ENCODE peak calls at places on chromosome 5, in five cellular contexts. V is WTC11, T is DND-41, Z is NCI-H510A treated with DMSO at 0.1 percent for 48 hours, B is NCI-H345. F is an unnamed sample.

GRCh38 chr5:150301901-150302300 is 804 bp downstream of the ARSI start:
- DNase-seq in V (no peak), T (no peak), Z (no peak), B (no peak), F (no peak)

GRCh38 chr5:68011801-68012200 is 203.8 kb upstream of the PIK3R1 start:
- DNase-seq in V (no peak), T (no peak), Z (no peak), B (no peak), F (no peak)

GRCh38 chr5:169648725-169649124 is 11.7 kb downstream of the DOCK2 start:
- DNase-seq in V (no peak), T (no peak), Z (no peak), B (peak; percentile 21), F (no peak)

GRCh38 chr5:154475613-154476342 is 2.2 kb downstream of the HAND1 start:
- DNase-seq in V (peak; percentile 52), T (no peak), Z (no peak), B (no peak), F (no peak)

GRCh38 chr5:36730537-36731216 is 124.3 kb downstream of the SLC1A3 start:
- DNase-seq in V (no peak), T (no peak), Z (peak; percentile 23), B (no peak), F (no peak)

GRCh38 chr5:16935271-16936149 is 578 bp downstream of the MYO10 start:
- DNase-seq in V (peak; percentile 69), T (no peak), Z (peak; percentile 66), B (peak; percentile 70), F (peak; percentile 47)

GRCh38 chr5:17275279-17276158 is 58.1 kb downstream of the BASP1 start:
- DNase-seq in V (no peak), T (no peak), Z (no peak), B (no peak), F (no peak)

GRCh38 chr5:144065766-144066165 is 104.7 kb downstream of the YIPF5 start:
- DNase-seq in V (no peak), T (no peak), Z (no peak), B (no peak), F (no peak)

GRCh38 chr5:96297290-96297689 is 135.8 kb downstream of the PCSK1 start:
- DNase-seq in V (no peak), T (no peak), Z (no peak), B (no peak), F (no peak)

GRCh38 chr5:138488481-138488945 is 23.2 kb downstream of the EGR1 start:
- DNase-seq in V (no peak), T (no peak), Z (no peak), B (no peak), F (no peak)

GRCh38 chr5:132420706-132421272 is 51.3 kb downstream of the SLC22A5 start:
- DNase-seq in V (no peak), T (peak; percentile 79), Z (no peak), B (no peak), F (no peak)

GRCh38 chr5:170628028-170628427 is 124.2 kb downstream of the KCNIP1 start:
- DNase-seq in V (no peak), T (no peak), Z (no peak), B (no peak), F (no peak)

GRCh38 chr5:149546974-149547373 is 4.3 kb downstream of the CSNK1A1 start:
- DNase-seq in V (no peak), T (no peak), Z (peak; percentile 46), B (no peak), F (no peak)

GRCh38 chr5:72537166-72537565 is 30.0 kb upstream of the ZNF366 start:
- DNase-seq in V (no peak), T (no peak), Z (no peak), B (no peak), F (no peak)

GRCh38 chr5:75322066-75322465 is 15.0 kb upstream of the HMGCR start:
- DNase-seq in V (no peak), T (no peak), Z (no peak), B (no peak), F (peak; percentile 39)

GRCh38 chr5:167447466-167447865 is 844.0 kb upstream of the WWC1 start:
- DNase-seq in V (no peak), T (no peak), Z (no peak), B (no peak), F (no peak)

GRCh38 chr5:33850100-33850594 is 41.6 kb downstream of the ADAMTS12 start:
- DNase-seq in V (no peak), T (peak; percentile 45), Z (no peak), B (no peak), F (peak; percentile 28)

GRCh38 chr5:102815560-102816324 is 60.6 kb downstream of the PAM start:
- DNase-seq in V (no peak), T (no peak), Z (peak; percentile 32), B (peak; percentile 35), F (no peak)

GRCh38 chr5:81657386-81657785 is 93.5 kb downstream of the SSBP2 start:
- DNase-seq in V (no peak), T (no peak), Z (no peak), B (no peak), F (peak; percentile 8)

GRCh38 chr5:112467467-112467866 is 48.4 kb upstream of the EPB41L4A start:
- DNase-seq in V (no peak), T (no peak), Z (peak; percentile 84), B (peak; percentile 55), F (no peak)

GRCh38 chr5:33832904-33833575 is 58.8 kb downstream of the ADAMTS12 start:
- DNase-seq in V (no peak), T (no peak), Z (no peak), B (no peak), F (no peak)

GRCh38 chr5:137921931-137922330 is 32.7 kb downstream of the PKD2L2 start:
- DNase-seq in V (no peak), T (no peak), Z (no peak), B (no peak), F (no peak)

GRCh38 chr5:176704817-176705216 is 57.5 kb downstream of the TSPAN17 start:
- DNase-seq in V (no peak), T (no peak), Z (no peak), B (no peak), F (no peak)

GRCh38 chr5:117652640-117653280 is 1078.1 kb upstream of the SEMA6A start:
- DNase-seq in V (no peak), T (no peak), Z (no peak), B (no peak), F (no peak)

GRCh38 chr5:81530919-81531318 is 137.0 kb upstream of the ACOT12 start:
- DNase-seq in V (no peak), T (no peak), Z (no peak), B (no peak), F (no peak)

GRCh38 chr5:124706729-124707361 is 39.6 kb downstream of the ZNF608 start:
- DNase-seq in V (no peak), T (no peak), Z (peak; percentile 65), B (peak; percentile 82), F (peak; percentile 23)

GRCh38 chr5:17991775-17992174 is 357.5 kb downstream of the TAF11L14 start:
- DNase-seq in V (no peak), T (no peak), Z (no peak), B (peak; percentile 84), F (peak; percentile 17)

GRCh38 chr5:68265822-68266395 is 50.4 kb downstream of the PIK3R1 start:
- DNase-seq in V (no peak), T (no peak), Z (no peak), B (no peak), F (no peak)

GRCh38 chr5:176410486-176411180 is 5.7 kb downstream of the CLTB start:
- DNase-seq in V (no peak), T (no peak), Z (no peak), B (no peak), F (no peak)

GRCh38 chr5:10470669-10471068 is 29.0 kb downstream of the ROPN1L start:
- DNase-seq in V (no peak), T (no peak), Z (no peak), B (no peak), F (no peak)

GRCh38 chr5:138702166-138702826 is 50.9 kb upstream of the CTNNA1 start:
- DNase-seq in V (no peak), T (no peak), Z (no peak), B (peak; percentile 10), F (no peak)

GRCh38 chr5:13251623-13252367 is 692.7 kb downstream of the DNAH5 start:
- DNase-seq in V (no peak), T (no peak), Z (no peak), B (no peak), F (peak; percentile 9)

F was measured in iPS-NIHi11.